ENCODE peak calls at places on chromosomes 5 and 9, in six cellular contexts. Z is heart left ventricle, Q is suprapubic skin, P is right lobe of liver, N is small intestine, E is brain microvascular endothelial cell. W is an unnamed sample.

GRCh38 chr5:59034498-59035186 is 451.8 kb downstream of the RAB3C start:
- DNase-seq in Z (no peak), Q (no peak), P (no peak), N (peak), E (peak), W (no peak)

GRCh38 chr5:111453747-111454146 is 58.6 kb downstream of the STARD4 start:
- DNase-seq in Z (no peak), Q (no peak), P (no peak), N (no peak), E (peak), W (no peak)

GRCh38 chr9:134634667-134635230 is 6.9 kb upstream of the COL5A1 start:
- DNase-seq in Z (peak), Q (peak), P (peak), N (no peak), E (no peak), W (no peak)

GRCh38 chr9:95736891-95737522 is 138.5 kb upstream of the ERCC6L2 start:
- DNase-seq in Z (no peak), Q (no peak), P (no peak), N (no peak), E (no peak), W (no peak)

GRCh38 chr5:136191304-136192014 is 1.5 kb downstream of the SMIM32 start:
- DNase-seq in Z (no peak), Q (no peak), P (no peak), N (peak), E (no peak), W (no peak)

GRCh38 chr9:137630684-137631083 is 11.9 kb downstream of the EHMT1 start:
- DNase-seq in Z (no peak), Q (no peak), P (no peak), N (no peak), E (no peak), W (no peak)

GRCh38 chr5:116062352-116062751 is 22.5 kb upstream of the COMMD10 start:
- DNase-seq in Z (no peak), Q (no peak), P (no peak), N (no peak), E (no peak), W (no peak)

GRCh38 chr5:178398856-178399722 is 166.5 kb upstream of the PHYKPL start:
- DNase-seq in Z (no peak), Q (peak), P (peak), N (no peak), E (no peak), W (no peak)

GRCh38 chr5:107532182-107532878 is 138.4 kb downstream of the EFNA5 start:
- DNase-seq in Z (no peak), Q (no peak), P (no peak), N (no peak), E (no peak), W (no peak)

GRCh38 chr9:112180387-112180881 is 5.3 kb upstream of the SUSD1 start:
- DNase-seq in Z (no peak), Q (no peak), P (no peak), N (peak), E (no peak), W (no peak)

GRCh38 chr5:139391570-139392323 is 2.0 kb upstream of the MZB1 start:
- DNase-seq in Z (no peak), Q (no peak), P (peak), N (peak), E (no peak), W (no peak)

GRCh38 chr9:73541923-73542322 is 390.3 kb downstream of the ANXA1 start:
- DNase-seq in Z (no peak), Q (no peak), P (no peak), N (no peak), E (no peak), W (no peak)
- H3K27ac ChIP-seq in Z (no peak), Q (no peak), P (no peak), N (no peak), E (no peak), W (no peak)

DNA sequence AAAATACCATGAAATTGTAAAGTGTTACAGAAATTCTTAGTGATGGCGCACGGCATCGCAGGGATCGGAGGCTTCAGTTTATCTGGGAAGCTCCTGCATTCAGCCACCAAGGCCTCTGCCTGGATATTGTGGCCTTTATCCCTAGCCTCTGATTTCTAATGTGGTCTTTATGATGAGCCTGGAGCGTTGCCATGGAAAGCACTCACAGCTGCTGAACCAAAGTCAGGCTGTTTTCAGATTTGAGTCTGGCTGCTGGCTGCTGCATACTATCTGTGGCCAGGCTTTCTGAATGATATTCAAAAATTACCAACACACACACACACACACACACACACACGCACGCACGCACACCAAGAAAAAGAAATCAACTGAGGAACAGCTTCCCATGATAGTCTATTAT is 101.1 kb upstream of the ZNF366 start:
- DNase-seq in Z (no peak), Q (no peak), P (no peak), N (no peak), E (peak), W (peak)
- H3K27ac ChIP-seq in Z (no peak), Q (no peak), P (no peak), N (no peak), E (no peak), W (peak)

GRCh38 chr9:133520121-133520835 is 4.5 kb downstream of the MYMK start:
- DNase-seq in Z (no peak), Q (no peak), P (no peak), N (no peak), E (no peak), W (no peak)

GRCh38 chr9:133518193-133518592 is 6.6 kb downstream of the MYMK start:
- DNase-seq in Z (no peak), Q (no peak), P (no peak), N (no peak), E (no peak), W (no peak)

GRCh38 chr9:133521122-133522072 is 3.4 kb downstream of the MYMK start:
- DNase-seq in Z (no peak), Q (no peak), P (peak), N (no peak), E (no peak), W (no peak)

GRCh38 chr9:133518706-133519105 is 6.1 kb downstream of the MYMK start:
- DNase-seq in Z (no peak), Q (no peak), P (no peak), N (no peak), E (no peak), W (no peak)

GRCh38 chr9:133519693-133520092 is 5.1 kb downstream of the MYMK start:
- DNase-seq in Z (no peak), Q (no peak), P (no peak), N (no peak), E (no peak), W (no peak)
- H3K27ac ChIP-seq in Z (no peak), Q (no peak), P (no peak), N (no peak), E (no peak), W (no peak)

GRCh38 chr5:174176511-174176910 is 131.0 kb downstream of the NSG2 start:
- DNase-seq in Z (no peak), Q (no peak), P (peak), N (no peak), E (no peak), W (no peak)

GRCh38 chr5:174177531-174177930 is 132.0 kb downstream of the NSG2 start:
- DNase-seq in Z (no peak), Q (no peak), P (no peak), N (no peak), E (no peak), W (no peak)

GRCh38 chr5:174175869-174176268 is 130.4 kb downstream of the NSG2 start:
- DNase-seq in Z (no peak), Q (no peak), P (no peak), N (no peak), E (no peak), W (no peak)

GRCh38 chr5:174180639-174181038 is 135.1 kb downstream of the NSG2 start:
- DNase-seq in Z (no peak), Q (no peak), P (no peak), N (no peak), E (no peak), W (no peak)

DNA sequence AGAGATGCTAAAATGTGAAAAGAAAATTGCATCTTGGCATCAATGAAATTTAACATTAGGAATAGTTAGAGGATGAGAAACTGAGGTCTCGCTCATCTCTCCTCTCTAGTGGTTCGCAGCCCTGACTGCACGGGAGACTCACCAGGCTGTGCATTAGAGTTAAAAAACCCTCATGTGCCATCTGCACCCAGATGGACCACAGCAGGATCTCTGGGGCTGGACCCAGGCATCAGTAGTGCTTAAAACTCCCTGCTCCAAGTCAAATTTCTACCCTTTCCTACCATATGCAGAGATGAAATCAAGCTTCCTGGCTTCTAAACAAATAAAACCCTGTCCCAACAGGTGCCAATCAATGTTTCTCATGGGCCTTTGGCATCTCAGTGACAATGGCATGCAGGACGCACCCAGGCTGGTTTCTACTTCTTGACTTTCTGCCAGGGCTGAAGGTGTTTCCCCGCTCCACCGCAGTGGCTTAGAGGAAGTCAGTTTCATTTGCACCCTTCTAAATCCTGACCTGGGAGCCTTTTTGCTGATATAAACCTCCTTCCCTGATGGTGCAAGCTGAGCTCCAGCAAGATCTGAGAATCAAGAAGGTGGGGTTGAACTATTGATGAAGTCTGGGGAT is 132.6 kb downstream of the NSG2 start:
- DNase-seq in Z (no peak), Q (no peak), P (no peak), N (peak), E (no peak), W (no peak)
- H3K27ac ChIP-seq in Z (no peak), Q (no peak), P (no peak), N (no peak), E (no peak), W (peak)

W was measured in caudate nucleus.